ENCODE peak calls at places on chromosomes 4 and X, in nine cellular contexts. J is cardiac fibroblast, F is brain microvascular endothelial cell, I is mammary epithelial cell, L is Kasumi-1, O is amniotic epithelial cell, C is fibroblast of gingiva, T is MCF 10A, E is T-helper 1 cell. Z is an unnamed sample.

GRCh38 chr4:78954048-78954666 is 14.9 kb upstream of the PAQR3 start:
- DNase-seq in J (peak), F (no peak), I (no peak), L (peak), O (no peak), C (no peak), T (peak), E (no peak), Z (no peak)

GRCh38 chr4:110196871-110197420 is 1.5 kb downstream of the ELOVL6 start:
- DNase-seq in J (peak), F (no peak), I (peak), L (peak), O (no peak), C (peak), T (peak), E (peak), Z (no peak)

GRCh38 chr4:83010111-83010521 is 507 bp downstream of the LIN54 start:
- DNase-seq in J (peak), F (peak), I (peak), L (peak), O (peak), C (peak), T (peak), E (peak), Z (no peak)

GRCh38 chrX:136953867-136954787 is 73.6 kb upstream of the RBMX start:
- DNase-seq in J (peak), F (peak), I (peak), L (peak), O (peak), C (peak), T (peak), E (peak), Z (peak)

GRCh38 chr4:123064390-123064789 is 142.0 kb upstream of the NUDT6 start:
- DNase-seq in J (peak), F (no peak), I (peak), L (no peak), O (peak), C (peak), T (peak), E (no peak), Z (peak)

GRCh38 chr4:32025840-32026459 is 1305.8 kb downstream of the PCDH7 start:
- DNase-seq in J (peak), F (peak), I (peak), L (no peak), O (peak), C (peak), T (peak), E (no peak), Z (peak)

GRCh38 chrX:46072372-46072771 is 472.8 kb downstream of the ZNF674 start:
- DNase-seq in J (no peak), F (no peak), I (no peak), L (no peak), O (no peak), C (no peak), T (no peak), E (no peak), Z (no peak)

GRCh38 chr4:168981460-168981859 is 28.6 kb downstream of the CBR4 start:
- DNase-seq in J (peak), F (no peak), I (peak), L (no peak), O (peak), C (no peak), T (no peak), E (no peak), Z (no peak)

GRCh38 chrX:10507876-10508275 is 112.5 kb downstream of the MID1 start:
- DNase-seq in J (no peak), F (no peak), I (peak), L (no peak), O (peak), C (no peak), T (no peak), E (no peak), Z (no peak)

GRCh38 chrX:122866527-122866926 is 317.6 kb upstream of the GRIA3 start:
- DNase-seq in J (peak), F (peak), I (peak), L (no peak), O (peak), C (peak), T (peak), E (no peak), Z (peak)

Z was measured in skeletal muscle cell.